ENCODE peak calls at places on chromosome 17, in ten cellular contexts. One of them, this sample, is unnamed.

GRCh38 chr17:58702708-58703107 is 10.3 kb downstream of the RAD51C start:
- DNase-seq in HCT116: no peak
- DNase-seq in AG04450: no peak
- DNase-seq in transverse colon: no peak
- DNase-seq in cardiac muscle cell: no peak
- DNase-seq in left ventricle myocardium inferior: no peak
- DNase-seq in PC-3: no peak
- DNase-seq in tibial artery: no peak
- DNase-seq in heart left ventricle: no peak
- DNase-seq in Caco-2: no peak
- DNase-seq in this sample: no peak

GRCh38 chr17:64036198-64036922 is 15.9 kb upstream of the ICAM2 start:
- DNase-seq in HCT116: peak
- DNase-seq in AG04450: no peak
- DNase-seq in transverse colon: no peak
- DNase-seq in cardiac muscle cell: no peak
- DNase-seq in left ventricle myocardium inferior: no peak
- DNase-seq in PC-3: peak
- DNase-seq in tibial artery: no peak
- DNase-seq in heart left ventricle: no peak
- DNase-seq in Caco-2: no peak
- DNase-seq in this sample: no peak

GRCh38 chr17:66540131-66540781 is 237.8 kb downstream of the PRKCA start:
- DNase-seq in HCT116: no peak
- DNase-seq in AG04450: peak
- DNase-seq in transverse colon: no peak
- DNase-seq in cardiac muscle cell: no peak
- DNase-seq in left ventricle myocardium inferior: peak
- DNase-seq in PC-3: peak
- DNase-seq in tibial artery: no peak
- DNase-seq in heart left ventricle: peak
- DNase-seq in Caco-2: no peak
- DNase-seq in this sample: peak

GRCh38 chr17:55577011-55577586 is 65.8 kb upstream of the SMIM36 start:
- DNase-seq in HCT116: no peak
- DNase-seq in AG04450: no peak
- DNase-seq in transverse colon: peak
- DNase-seq in cardiac muscle cell: no peak
- DNase-seq in left ventricle myocardium inferior: peak
- DNase-seq in PC-3: peak
- DNase-seq in tibial artery: no peak
- DNase-seq in heart left ventricle: peak
- DNase-seq in Caco-2: no peak
- DNase-seq in this sample: peak

GRCh38 chr17:53570731-53571130 is 252.0 kb upstream of the KIF2B start:
- DNase-seq in HCT116: no peak
- DNase-seq in AG04450: no peak
- DNase-seq in transverse colon: no peak
- DNase-seq in cardiac muscle cell: no peak
- DNase-seq in left ventricle myocardium inferior: no peak
- DNase-seq in PC-3: no peak
- DNase-seq in tibial artery: no peak
- DNase-seq in heart left ventricle: no peak
- DNase-seq in Caco-2: no peak
- DNase-seq in this sample: no peak

GRCh38 chr17:16887523-16888095 is 84.3 kb downstream of the TNFRSF13B start:
- DNase-seq in HCT116: no peak
- DNase-seq in AG04450: no peak
- DNase-seq in transverse colon: no peak
- DNase-seq in cardiac muscle cell: no peak
- DNase-seq in left ventricle myocardium inferior: no peak
- DNase-seq in PC-3: no peak
- DNase-seq in tibial artery: peak
- DNase-seq in heart left ventricle: no peak
- DNase-seq in Caco-2: no peak
- DNase-seq in this sample: no peak

GRCh38 chr17:38326996-38327792 is 16.6 kb downstream of the GPR179 start:
- DNase-seq in HCT116: no peak
- DNase-seq in AG04450: no peak
- DNase-seq in transverse colon: no peak
- DNase-seq in cardiac muscle cell: no peak
- DNase-seq in left ventricle myocardium inferior: peak
- DNase-seq in PC-3: no peak
- DNase-seq in tibial artery: no peak
- DNase-seq in heart left ventricle: peak
- DNase-seq in Caco-2: no peak
- DNase-seq in this sample: no peak

GRCh38 chr17:56203430-56203829 is 50.2 kb downstream of the ANKFN1 start:
- DNase-seq in HCT116: peak
- DNase-seq in AG04450: no peak
- DNase-seq in transverse colon: no peak
- DNase-seq in cardiac muscle cell: no peak
- DNase-seq in left ventricle myocardium inferior: no peak
- DNase-seq in PC-3: peak
- DNase-seq in tibial artery: no peak
- DNase-seq in heart left ventricle: no peak
- DNase-seq in Caco-2: no peak
- DNase-seq in this sample: no peak

GRCh38 chr17:47304191-47304590 is 19.6 kb upstream of the EFCAB13 start:
- DNase-seq in HCT116: no peak
- DNase-seq in AG04450: no peak
- DNase-seq in transverse colon: no peak
- DNase-seq in cardiac muscle cell: no peak
- DNase-seq in left ventricle myocardium inferior: no peak
- DNase-seq in PC-3: no peak
- DNase-seq in tibial artery: no peak
- DNase-seq in heart left ventricle: no peak
- DNase-seq in Caco-2: no peak
- DNase-seq in this sample: no peak

GRCh38 chr17:59853168-59853918 is 39.4 kb downstream of the TUBD1 start:
- DNase-seq in HCT116: no peak
- DNase-seq in AG04450: peak
- DNase-seq in transverse colon: peak
- DNase-seq in cardiac muscle cell: no peak
- DNase-seq in left ventricle myocardium inferior: no peak
- DNase-seq in PC-3: peak
- DNase-seq in tibial artery: peak
- DNase-seq in heart left ventricle: no peak
- DNase-seq in Caco-2: peak
- DNase-seq in this sample: peak

GRCh38 chr17:74430706-74431567 is 951 bp upstream of the GPRC5C start:
- DNase-seq in HCT116: peak
- DNase-seq in AG04450: no peak
- DNase-seq in transverse colon: peak
- DNase-seq in cardiac muscle cell: peak
- DNase-seq in left ventricle myocardium inferior: peak
- DNase-seq in PC-3: peak
- DNase-seq in tibial artery: peak
- DNase-seq in heart left ventricle: peak
- DNase-seq in Caco-2: peak
- DNase-seq in this sample: peak

GRCh38 chr17:74431568-74432483 is at the start of gene GPRC5C:
- DNase-seq in HCT116: peak
- DNase-seq in AG04450: no peak
- DNase-seq in transverse colon: peak
- DNase-seq in cardiac muscle cell: peak
- DNase-seq in left ventricle myocardium inferior: peak
- DNase-seq in PC-3: peak
- DNase-seq in tibial artery: peak
- DNase-seq in heart left ventricle: peak
- DNase-seq in Caco-2: peak
- DNase-seq in this sample: peak

GRCh38 chr17:74430385-74430705 is 1.5 kb upstream of the GPRC5C start:
- DNase-seq in HCT116: no peak
- DNase-seq in AG04450: no peak
- DNase-seq in transverse colon: no peak
- DNase-seq in cardiac muscle cell: no peak
- DNase-seq in left ventricle myocardium inferior: no peak
- DNase-seq in PC-3: no peak
- DNase-seq in tibial artery: peak
- DNase-seq in heart left ventricle: no peak
- DNase-seq in Caco-2: no peak
- DNase-seq in this sample: no peak

GRCh38 chr17:74427763-74428153 is 4.1 kb upstream of the GPRC5C start:
- DNase-seq in HCT116: no peak
- DNase-seq in AG04450: no peak
- DNase-seq in transverse colon: no peak
- DNase-seq in cardiac muscle cell: no peak
- DNase-seq in left ventricle myocardium inferior: no peak
- DNase-seq in PC-3: no peak
- DNase-seq in tibial artery: no peak
- DNase-seq in heart left ventricle: no peak
- DNase-seq in Caco-2: no peak
- DNase-seq in this sample: no peak

DNA sequence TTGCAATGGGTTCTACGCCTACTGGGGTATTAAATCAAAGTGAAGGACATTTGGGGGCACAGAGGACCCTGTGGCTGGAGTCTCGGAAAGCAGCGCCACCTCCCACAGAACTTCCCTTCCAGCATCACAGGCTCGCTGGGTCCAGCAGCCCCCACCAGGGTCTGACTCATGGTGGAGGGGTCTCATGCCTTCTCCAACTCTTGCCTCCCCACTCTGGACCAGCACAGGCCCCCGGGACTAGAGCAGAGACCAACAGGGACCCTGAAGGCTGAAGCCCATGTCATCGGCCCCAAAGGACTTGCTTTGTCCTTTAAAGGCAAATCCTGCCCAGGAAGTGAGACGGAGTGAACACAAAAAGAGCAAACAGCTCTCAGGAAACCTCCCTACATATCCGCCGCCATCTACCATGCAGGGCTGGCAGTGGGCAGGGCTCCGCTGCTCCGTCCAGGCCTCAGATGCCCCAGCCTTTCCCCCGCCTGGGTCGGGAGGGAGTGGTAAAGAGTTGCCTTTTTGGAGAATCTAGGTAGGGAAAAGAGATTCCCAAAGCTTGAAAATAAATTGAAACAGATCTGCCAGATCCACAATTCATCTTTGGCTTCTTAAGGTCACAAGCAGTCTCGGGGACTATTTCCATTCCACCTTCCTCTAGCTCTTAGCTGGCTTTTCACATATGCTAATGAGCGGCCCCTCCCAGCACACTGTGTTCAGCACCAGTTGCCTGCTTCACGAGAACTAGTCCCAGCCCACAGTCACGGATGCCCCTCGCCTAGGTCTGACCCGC is 2.1 kb upstream of the GPRC5C start:
- DNase-seq in HCT116: no peak
- DNase-seq in AG04450: no peak
- DNase-seq in transverse colon: peak
- DNase-seq in cardiac muscle cell: peak
- DNase-seq in left ventricle myocardium inferior: no peak
- DNase-seq in PC-3: peak
- DNase-seq in tibial artery: no peak
- DNase-seq in heart left ventricle: no peak
- DNase-seq in Caco-2: no peak
- DNase-seq in this sample: no peak
- TF ChIP-seq CTCF in HCT116: no peak
- TF ChIP-seq CTCF in AG04450: no peak
- TF ChIP-seq CTCF in transverse colon: no peak
- TF ChIP-seq CTCF in cardiac muscle cell: no peak
- TF ChIP-seq CTCF in left ventricle myocardium inferior: no peak
- TF ChIP-seq CTCF in PC-3: no peak
- TF ChIP-seq CTCF in tibial artery: no peak
- TF ChIP-seq CTCF in heart left ventricle: no peak
- TF ChIP-seq CTCF in Caco-2: no peak
- TF ChIP-seq CTCF in this sample: no peak

DNA sequence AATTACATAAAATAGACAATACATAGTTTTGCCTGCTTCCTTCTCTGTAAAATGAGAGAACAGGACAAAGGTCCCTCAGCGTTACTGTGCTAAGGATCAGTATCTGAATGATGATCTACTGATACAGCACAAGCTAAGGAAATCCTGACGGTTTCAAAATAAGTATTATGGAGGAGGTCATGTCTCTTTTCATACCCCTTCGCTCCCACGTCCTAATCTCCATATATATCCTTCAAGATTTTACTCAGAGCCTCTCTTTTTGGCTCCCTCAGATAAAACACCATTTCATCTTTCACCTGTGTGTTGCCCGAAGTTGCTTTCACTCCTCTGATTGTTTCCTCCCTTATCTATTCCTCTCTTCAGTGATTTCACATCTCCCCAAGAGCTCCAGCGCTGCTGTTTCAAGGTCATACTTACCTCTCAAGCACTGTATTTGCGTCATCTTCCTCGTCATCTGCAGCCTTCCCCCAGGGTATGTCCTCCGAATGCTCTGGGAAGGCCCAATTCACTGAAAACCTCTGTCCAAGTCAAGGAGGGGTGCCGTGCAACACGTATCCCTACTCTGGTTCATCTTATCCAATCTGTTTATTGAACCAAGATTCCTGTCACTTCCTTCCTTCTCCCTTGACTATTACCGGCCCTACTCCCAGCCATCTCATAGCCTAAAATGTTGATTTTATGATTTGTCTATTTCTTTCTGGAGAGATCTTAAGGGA is 1.2 kb upstream of the BLTP2 start:
- DNase-seq in HCT116: no peak
- DNase-seq in AG04450: no peak
- DNase-seq in transverse colon: peak
- DNase-seq in cardiac muscle cell: no peak
- DNase-seq in left ventricle myocardium inferior: no peak
- DNase-seq in PC-3: no peak
- DNase-seq in tibial artery: no peak
- DNase-seq in heart left ventricle: no peak
- DNase-seq in Caco-2: no peak
- DNase-seq in this sample: no peak
- H3K4me3 ChIP-seq in HCT116: peak
- H3K4me3 ChIP-seq in AG04450: no peak
- H3K4me3 ChIP-seq in transverse colon: no peak
- H3K4me3 ChIP-seq in cardiac muscle cell: peak
- H3K4me3 ChIP-seq in left ventricle myocardium inferior: peak
- H3K4me3 ChIP-seq in PC-3: no peak
- H3K4me3 ChIP-seq in tibial artery: peak
- H3K4me3 ChIP-seq in heart left ventricle: peak
- H3K4me3 ChIP-seq in Caco-2: no peak
- H3K4me3 ChIP-seq in this sample: no peak

GRCh38 chr17:62727916-62728672 is 80.0 kb downstream of the MARCHF10 start:
- DNase-seq in HCT116: no peak
- DNase-seq in AG04450: no peak
- DNase-seq in transverse colon: no peak
- DNase-seq in cardiac muscle cell: no peak
- DNase-seq in left ventricle myocardium inferior: no peak
- DNase-seq in PC-3: peak
- DNase-seq in tibial artery: no peak
- DNase-seq in heart left ventricle: no peak
- DNase-seq in Caco-2: no peak
- DNase-seq in this sample: no peak
- TF ChIP-seq CTCF in HCT116: peak
- TF ChIP-seq CTCF in AG04450: no peak
- TF ChIP-seq CTCF in transverse colon: no peak
- TF ChIP-seq CTCF in cardiac muscle cell: no peak
- TF ChIP-seq CTCF in left ventricle myocardium inferior: peak
- TF ChIP-seq CTCF in PC-3: peak
- TF ChIP-seq CTCF in tibial artery: no peak
- TF ChIP-seq CTCF in heart left ventricle: peak
- TF ChIP-seq CTCF in Caco-2: no peak
- TF ChIP-seq CTCF in this sample: no peak

GRCh38 chr17:42997390-42997983 is 732 bp upstream of the RPL27 start:
- DNase-seq in HCT116: no peak
- DNase-seq in AG04450: no peak
- DNase-seq in transverse colon: no peak
- DNase-seq in cardiac muscle cell: no peak
- DNase-seq in left ventricle myocardium inferior: no peak
- DNase-seq in PC-3: peak
- DNase-seq in tibial artery: no peak
- DNase-seq in heart left ventricle: no peak
- DNase-seq in Caco-2: no peak
- DNase-seq in this sample: no peak
- H3K4me3 ChIP-seq in HCT116: peak
- H3K4me3 ChIP-seq in AG04450: peak
- H3K4me3 ChIP-seq in transverse colon: no peak
- H3K4me3 ChIP-seq in cardiac muscle cell: peak
- H3K4me3 ChIP-seq in left ventricle myocardium inferior: peak
- H3K4me3 ChIP-seq in PC-3: peak
- H3K4me3 ChIP-seq in tibial artery: peak
- H3K4me3 ChIP-seq in heart left ventricle: peak
- H3K4me3 ChIP-seq in Caco-2: peak
- H3K4me3 ChIP-seq in this sample: no peak

This sample was measured in cardiac fibroblast.